ENCODE peak calls at places on chromosomes 16 and 17, in nine cellular contexts. Z, M, A, D, Y, F, X, E and V are unnamed samples.

GRCh38 chr17:58187063-58187462 is 5.5 kb upstream of the EPX start:
- DNase-seq in Z (no peak), M (no peak), E (no peak), F (no peak), Y (no peak), A (no peak), X (no peak), D (no peak), V (no peak)

GRCh38 chr17:21039839-21040575 is 2.8 kb downstream of the USP22 start:
- DNase-seq in Y (peak), E (no peak), D (no peak), A (peak), Z (peak), X (peak), F (peak), M (no peak), V (peak)

GRCh38 chr17:72635034-72635654 is 457.3 kb downstream of the SLC39A11 start:
- DNase-seq in X (no peak), D (no peak), Y (no peak), E (no peak), F (no peak), Z (no peak), M (no peak), A (no peak), V (no peak)

GRCh38 chr17:36921131-36921851 is 16.0 kb upstream of the LHX1 start:
- DNase-seq in X (peak), E (no peak), F (no peak), M (peak), Z (no peak), D (no peak), A (peak), Y (peak), V (no peak)

GRCh38 chr17:2175294-2175628 is 120.4 kb downstream of the HIC1 start:
- DNase-seq in M (no peak), A (peak), Z (no peak), D (no peak), E (no peak), F (no peak), Y (no peak), X (no peak), V (no peak)

GRCh38 chr16:66337434-66338188 is 28.9 kb upstream of the CDH5 start:
- DNase-seq in D (no peak), Z (no peak), F (no peak), Y (no peak), X (no peak), E (no peak), A (no peak), M (no peak), V (no peak)

GRCh38 chr16:51465026-51465425 is 314.0 kb upstream of the SALL1 start:
- DNase-seq in D (no peak), E (no peak), A (peak), Z (no peak), Y (no peak), M (no peak), F (no peak), X (peak), V (no peak)

GRCh38 chr17:45385331-45385997 is 47.2 kb downstream of the ARHGAP27 start:
- DNase-seq in Y (peak), F (peak), Z (peak), E (peak), A (peak), X (peak), D (peak), M (peak), V (peak)

GRCh38 chr17:49739662-49740271 is 24.2 kb downstream of the FAM117A start:
- DNase-seq in Y (peak), M (no peak), A (peak), F (peak), X (peak), D (peak), Z (peak), E (no peak), V (peak)

GRCh38 chr17:38605230-38605851 is 411 bp downstream of the SRCIN1 start:
- DNase-seq in M (no peak), Z (no peak), E (no peak), A (no peak), D (no peak), F (no peak), Y (no peak), X (no peak), V (no peak)

GRCh38 chr17:49384962-49385361 is 22.9 kb upstream of the ZNF652 start:
- DNase-seq in D (no peak), Z (no peak), E (no peak), A (no peak), X (no peak), F (no peak), Y (no peak), M (no peak), V (no peak)

GRCh38 chr16:87874639-87875472 is 5.5 kb upstream of the SLC7A5 start:
- DNase-seq in F (no peak), Y (peak), X (no peak), D (no peak), E (no peak), M (no peak), Z (peak), A (no peak), V (peak)

GRCh38 chr17:43401293-43401692 is 2.5 kb downstream of the ARL4D start:
- DNase-seq in Z (no peak), E (no peak), A (peak), M (no peak), Y (no peak), F (peak), X (peak), D (peak), V (no peak)

GRCh38 chr17:28974451-28974850 is 23.1 kb upstream of the PHF12 start:
- DNase-seq in M (no peak), F (no peak), X (no peak), Y (no peak), Z (no peak), D (no peak), A (no peak), E (no peak), V (no peak)

GRCh38 chr16:64983983-64984382 is 137.9 kb downstream of the CDH11 start:
- DNase-seq in X (peak), M (peak), F (peak), A (peak), E (no peak), D (peak), Y (no peak), Z (no peak), V (no peak)

GRCh38 chr16:2514333-2515179 is 804 bp downstream of the ATP6V0C start:
- DNase-seq in E (peak), Z (peak), F (no peak), Y (no peak), M (no peak), D (peak), A (no peak), X (no peak), V (peak)

GRCh38 chr16:2842340-2843000 is 12.4 kb downstream of the ZG16B start:
- DNase-seq in Z (peak), E (no peak), Y (peak), M (peak), D (peak), X (peak), F (no peak), A (peak), V (peak)

GRCh38 chr16:27240948-27241531 is 27.5 kb downstream of the NSMCE1 start:
- DNase-seq in Y (no peak), Z (no peak), M (no peak), A (peak), X (peak), E (no peak), D (no peak), F (peak), V (peak)

GRCh38 chr17:48013876-48014602 is 23.6 kb downstream of the COPZ2 start:
- DNase-seq in F (no peak), E (no peak), D (no peak), A (no peak), M (no peak), Y (no peak), X (no peak), Z (no peak), V (no peak)

GRCh38 chr17:56744721-56745120 is 89.0 kb downstream of the C17orf67 start:
- DNase-seq in E (no peak), F (no peak), Z (no peak), Y (no peak), A (peak), X (peak), M (no peak), D (no peak), V (no peak)

GRCh38 chr16:78791011-78791410 is 691.6 kb downstream of the WWOX start:
- DNase-seq in A (no peak), E (no peak), Z (no peak), Y (no peak), M (no peak), X (no peak), D (no peak), F (no peak), V (no peak)

GRCh38 chr17:77831497-77832179 is 126.9 kb upstream of the TNRC6C start:
- DNase-seq in X (peak), A (peak), Z (no peak), M (no peak), Y (no peak), E (no peak), D (no peak), F (peak), V (no peak)

GRCh38 chr17:77505460-77505769 is 364.6 kb downstream of the SEC14L1 start:
- DNase-seq in X (no peak), E (no peak), Z (no peak), Y (no peak), D (no peak), F (no peak), M (no peak), A (no peak), V (peak)

GRCh38 chr17:39351508-39351907 is 49.9 kb downstream of the FBXL20 start:
- DNase-seq in M (no peak), A (no peak), Y (no peak), D (no peak), E (no peak), Z (no peak), F (peak), X (no peak), V (no peak)

GRCh38 chr17:386145-386876 is 33.7 kb upstream of the RPH3AL start:
- DNase-seq in M (no peak), F (peak), D (peak), A (no peak), X (peak), Z (peak), E (peak), Y (peak), V (peak)

GRCh38 chr17:44804301-44805061 is 25.6 kb downstream of the GJC1 start:
- DNase-seq in E (no peak), X (peak), F (no peak), Y (no peak), D (no peak), A (peak), Z (no peak), M (no peak), V (no peak)

GRCh38 chr17:35799942-35800341 is 4.5 kb upstream of the MMP28 start:
- DNase-seq in D (peak), A (no peak), M (peak), X (no peak), Z (no peak), F (peak), E (no peak), Y (no peak), V (no peak)

GRCh38 chr17:6843241-6843890 is 11.8 kb upstream of the TEKT1 start:
- DNase-seq in E (no peak), A (peak), F (peak), X (peak), Z (no peak), M (no peak), Y (no peak), D (no peak), V (no peak)

GRCh38 chr16:30030011-30030685 is 923 bp downstream of the TLCD3B start:
- DNase-seq in F (no peak), M (no peak), E (no peak), Y (no peak), D (no peak), Z (no peak), A (no peak), X (no peak), V (no peak)

GRCh38 chr16:66271074-66272060 is 95.1 kb upstream of the CDH5 start:
- DNase-seq in E (no peak), M (no peak), Y (no peak), D (no peak), X (no peak), A (peak), Z (no peak), F (no peak), V (no peak)

GRCh38 chr16:13909872-13910303 is 10.1 kb upstream of the ERCC4 start:
- DNase-seq in Z (no peak), F (peak), D (peak), A (peak), X (peak), E (no peak), Y (no peak), M (no peak), V (no peak)

GRCh38 chr17:76193616-76194015 is 46.7 kb downstream of the RNF157 start:
- DNase-seq in D (no peak), F (no peak), X (no peak), Y (peak), E (no peak), A (no peak), M (no peak), Z (peak), V (peak)

GRCh38 chr17:57674894-57675293 is 70.2 kb downstream of the CCDC182 start:
- DNase-seq in Y (no peak), E (no peak), D (no peak), Z (no peak), A (no peak), M (no peak), F (no peak), X (no peak), V (peak)

GRCh38 chr17:7208027-7208571 is 11.5 kb downstream of the DLG4 start:
- DNase-seq in F (no peak), Z (no peak), M (no peak), D (peak), X (no peak), Y (no peak), E (no peak), A (no peak), V (no peak)

GRCh38 chr16:3175157-3176153 is 12.5 kb upstream of the OR1F1 start:
- DNase-seq in D (no peak), X (peak), A (peak), Y (no peak), F (peak), M (no peak), E (no peak), Z (no peak), V (no peak)